ENCODE peak calls at places on chromosomes 5 and 9, in seven cellular contexts. U, A, L, R, E, X and K are unnamed samples.

GRCh38 chr5:59673438-59674058 is 220.0 kb downstream of the PDE4D start:
- DNase-seq in U (peak), A (peak), L (peak), R (peak), E (peak), X (peak), K (peak)

GRCh38 chr5:119333421-119333851 is 22.4 kb upstream of the TNFAIP8 start:
- DNase-seq in U (no peak), A (no peak), L (peak), R (no peak), E (no peak), X (no peak), K (no peak)

GRCh38 chr5:136066705-136067271 is 38.0 kb downstream of the TGFBI start:
- DNase-seq in U (peak), A (no peak), L (no peak), R (no peak), E (no peak), X (no peak), K (peak)

GRCh38 chr9:4425358-4426045 is 64.8 kb upstream of the SLC1A1 start:
- DNase-seq in U (no peak), A (no peak), L (no peak), R (no peak), E (peak), X (no peak), K (peak)

GRCh38 chr5:15266265-15266664 is 233.7 kb upstream of the FBXL7 start:
- DNase-seq in U (no peak), A (no peak), L (no peak), R (no peak), E (no peak), X (no peak), K (no peak)

GRCh38 chr5:102794047-102794446 is 38.9 kb downstream of the PAM start:
- DNase-seq in U (peak), A (no peak), L (no peak), R (no peak), E (no peak), X (no peak), K (no peak)

GRCh38 chr9:33159058-33159759 is 7.9 kb downstream of the B4GALT1 start:
- DNase-seq in U (no peak), A (no peak), L (peak), R (no peak), E (peak), X (peak), K (peak)

GRCh38 chr9:25678147-25678666 is at the start of gene TUSC1:
- DNase-seq in U (peak), A (no peak), L (peak), R (peak), E (peak), X (peak), K (peak)

GRCh38 chr9:70553718-70554673 is 139.5 kb upstream of the KLF9 start:
- DNase-seq in U (peak), A (no peak), L (no peak), R (peak), E (no peak), X (no peak), K (peak)

GRCh38 chr9:92650839-92651621 is 18.9 kb downstream of the IPPK start:
- DNase-seq in U (no peak), A (no peak), L (no peak), R (no peak), E (peak), X (no peak), K (peak)

GRCh38 chr5:132447196-132447595 is 43.4 kb downstream of the IRF1 start:
- DNase-seq in U (no peak), A (no peak), L (no peak), R (no peak), E (no peak), X (no peak), K (no peak)

GRCh38 chr5:81140942-81141341 is 92.2 kb upstream of the CKMT2 start:
- DNase-seq in U (no peak), A (no peak), L (no peak), R (no peak), E (peak), X (no peak), K (peak)

GRCh38 chr5:40606077-40606765 is 73.5 kb upstream of the PTGER4 start:
- DNase-seq in U (no peak), A (no peak), L (no peak), R (no peak), E (no peak), X (no peak), K (no peak)

GRCh38 chr5:33662721-33663435 is 222.1 kb downstream of the TARS1 start:
- DNase-seq in U (no peak), A (no peak), L (no peak), R (no peak), E (no peak), X (no peak), K (peak)

GRCh38 chr5:131814990-131815389 is 18.2 kb upstream of the FNIP1 start:
- DNase-seq in U (peak), A (peak), L (no peak), R (no peak), E (peak), X (peak), K (peak)

GRCh38 chr9:137630126-137630525 is 11.3 kb downstream of the EHMT1 start:
- DNase-seq in U (no peak), A (no peak), L (no peak), R (no peak), E (no peak), X (no peak), K (no peak)

GRCh38 chr5:72991394-72991793 is 35.6 kb downstream of the FCHO2 start:
- DNase-seq in U (no peak), A (no peak), L (peak), R (no peak), E (no peak), X (no peak), K (no peak)

GRCh38 chr5:126619781-126620180 is 19.0 kb downstream of the PHAX start:
- DNase-seq in U (no peak), A (no peak), L (no peak), R (no peak), E (no peak), X (no peak), K (no peak)

GRCh38 chr9:33143241-33143642 is 23.9 kb downstream of the B4GALT1 start:
- DNase-seq in U (no peak), A (no peak), L (no peak), R (no peak), E (peak), X (no peak), K (peak)

GRCh38 chr5:163624466-163624865 is 119.0 kb downstream of the MAT2B start:
- DNase-seq in U (no peak), A (no peak), L (no peak), R (no peak), E (no peak), X (no peak), K (no peak)

GRCh38 chr5:15012061-15012460 is 140.5 kb upstream of the ANKH start:
- DNase-seq in U (no peak), A (no peak), L (no peak), R (no peak), E (no peak), X (no peak), K (no peak)

GRCh38 chr5:8341416-8341815 is 472.5 kb downstream of the MTRR start:
- DNase-seq in U (no peak), A (no peak), L (no peak), R (no peak), E (no peak), X (no peak), K (peak)

GRCh38 chr5:16392718-16393117 is 72.9 kb downstream of the ZNF622 start:
- DNase-seq in U (peak), A (no peak), L (no peak), R (no peak), E (no peak), X (peak), K (peak)

GRCh38 chr5:159713773-159714172 is 202.5 kb upstream of the ADRA1B start:
- DNase-seq in U (no peak), A (no peak), L (no peak), R (no peak), E (no peak), X (no peak), K (no peak)

GRCh38 chr5:158770506-158770905 is 329.2 kb downstream of the EBF1 start:
- DNase-seq in U (peak), A (peak), L (no peak), R (peak), E (peak), X (peak), K (peak)

GRCh38 chr5:3780278-3780677 is 184.6 kb downstream of the IRX1 start:
- DNase-seq in U (no peak), A (no peak), L (no peak), R (no peak), E (no peak), X (no peak), K (no peak)

GRCh38 chr5:3778945-3779344 is 183.3 kb downstream of the IRX1 start:
- DNase-seq in U (no peak), A (no peak), L (no peak), R (no peak), E (no peak), X (no peak), K (no peak)

GRCh38 chr5:3780907-3781306 is 185.3 kb downstream of the IRX1 start:
- DNase-seq in U (no peak), A (no peak), L (no peak), R (no peak), E (no peak), X (no peak), K (no peak)

GRCh38 chr5:3778000-3778570 is 182.5 kb downstream of the IRX1 start:
- DNase-seq in U (no peak), A (no peak), L (no peak), R (no peak), E (no peak), X (no peak), K (no peak)
- TF ChIP-seq EZH2 in U (no peak), A (no peak), L (no peak), R (no peak), E (no peak), X (no peak), K (no peak)

DNA sequence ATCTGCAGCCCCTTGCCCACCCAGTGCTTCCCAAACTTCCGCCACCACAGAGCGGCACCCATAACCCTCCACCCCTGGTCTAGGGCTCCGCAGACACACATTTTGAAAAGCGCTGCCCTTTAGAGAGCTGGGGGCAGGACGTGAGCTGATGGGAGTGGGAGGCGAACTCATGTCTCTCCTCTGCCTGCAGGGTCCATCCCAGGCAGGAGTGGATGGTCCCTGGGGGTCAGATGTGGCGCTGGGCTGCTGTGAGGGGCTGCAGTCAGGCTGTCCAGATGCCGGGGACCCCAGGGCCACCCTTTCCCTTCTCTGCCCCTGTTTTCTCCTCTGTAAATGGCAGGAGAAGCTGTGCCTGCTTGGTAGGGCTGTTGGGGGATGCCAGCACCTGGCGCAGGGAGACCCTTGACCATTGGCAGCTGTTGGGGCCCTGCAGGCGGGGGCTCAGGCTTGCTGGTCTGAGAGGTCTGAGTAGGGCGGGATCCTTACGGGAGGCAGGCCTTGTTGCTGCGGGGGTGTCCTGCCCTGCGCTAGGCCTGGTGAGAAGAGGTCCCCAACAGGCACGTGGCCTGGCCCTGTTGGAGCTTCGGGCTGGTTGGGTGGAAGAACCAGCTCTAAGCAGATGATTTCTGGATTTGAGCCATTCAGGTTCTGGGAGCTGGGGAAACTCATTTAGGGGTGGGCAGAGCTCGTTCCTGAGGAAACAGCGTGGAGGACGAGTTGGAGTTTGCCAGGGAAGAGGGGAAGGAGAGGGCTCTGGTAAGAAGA is 10.3 kb upstream of the RNU6ATAC start:
- DNase-seq in U (no peak), A (no peak), L (no peak), R (no peak), E (no peak), X (no peak), K (no peak)
- TF ChIP-seq EZH2phosphoT487 in U (no peak), A (no peak), L (no peak), R (no peak), E (no peak), X (no peak), K (no peak)

GRCh38 chr9:78606011-78606410 is 309.1 kb downstream of the PSAT1 start:
- DNase-seq in U (no peak), A (no peak), L (no peak), R (no peak), E (no peak), X (no peak), K (no peak)

GRCh38 chr9:78599939-78600338 is 303.0 kb downstream of the PSAT1 start:
- DNase-seq in U (no peak), A (no peak), L (no peak), R (no peak), E (no peak), X (no peak), K (no peak)

GRCh38 chr9:78598120-78598519 is 301.2 kb downstream of the PSAT1 start:
- DNase-seq in U (no peak), A (no peak), L (no peak), R (no peak), E (no peak), X (no peak), K (no peak)

GRCh38 chr9:78605029-78605930 is 308.4 kb downstream of the PSAT1 start:
- DNase-seq in U (peak), A (no peak), L (no peak), R (peak), E (no peak), X (no peak), K (no peak)

GRCh38 chr9:78601957-78602565 is 305.1 kb downstream of the PSAT1 start:
- DNase-seq in U (peak), A (peak), L (peak), R (peak), E (peak), X (peak), K (peak)
- H3K4me2 ChIP-seq in U (no peak), A (peak), L (no peak), R (no peak), E (no peak), X (peak), K (no peak)

GRCh38 chr5:123099514-123100151 is 10.6 kb downstream of the PRDM6 start:
- DNase-seq in U (peak), A (peak), L (no peak), R (peak), E (peak), X (no peak), K (no peak)
- TF ChIP-seq EZH2 in U (peak), A (no peak), L (no peak), R (peak), E (peak), X (no peak), K (no peak)

GRCh38 chr9:15299374-15299939 is 7.6 kb downstream of the TTC39B start:
- DNase-seq in U (no peak), A (no peak), L (peak), R (no peak), E (no peak), X (no peak), K (no peak)
- TF ChIP-seq EZH2phosphoT487 in U (no peak), A (no peak), L (no peak), R (no peak), E (no peak), X (no peak), K (no peak)

DNA sequence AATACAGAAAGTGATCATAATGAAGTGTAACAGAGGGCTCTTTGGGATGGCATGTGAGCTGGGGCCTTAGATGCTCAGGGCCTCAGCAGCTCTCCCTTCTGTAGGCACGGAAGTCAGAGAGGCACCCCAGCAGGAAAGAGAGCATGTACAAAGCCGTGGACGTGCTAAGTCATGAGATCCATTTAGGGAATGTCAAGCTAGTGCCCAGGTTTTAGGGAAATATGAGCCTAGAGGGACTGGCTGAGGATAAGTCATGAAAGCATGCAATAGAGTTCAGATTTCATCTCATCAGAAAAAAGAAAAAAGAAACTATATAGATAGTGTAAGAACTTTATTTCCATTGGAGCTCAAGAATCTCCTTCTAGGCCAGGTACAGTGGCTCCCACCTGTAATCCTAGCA is 379.5 kb upstream of the KLF4 start:
- DNase-seq in U (no peak), A (no peak), L (no peak), R (no peak), E (no peak), X (no peak), K (no peak)
- H3K4me2 ChIP-seq in U (no peak), A (no peak), L (no peak), R (no peak), E (no peak), X (no peak), K (no peak)

DNA sequence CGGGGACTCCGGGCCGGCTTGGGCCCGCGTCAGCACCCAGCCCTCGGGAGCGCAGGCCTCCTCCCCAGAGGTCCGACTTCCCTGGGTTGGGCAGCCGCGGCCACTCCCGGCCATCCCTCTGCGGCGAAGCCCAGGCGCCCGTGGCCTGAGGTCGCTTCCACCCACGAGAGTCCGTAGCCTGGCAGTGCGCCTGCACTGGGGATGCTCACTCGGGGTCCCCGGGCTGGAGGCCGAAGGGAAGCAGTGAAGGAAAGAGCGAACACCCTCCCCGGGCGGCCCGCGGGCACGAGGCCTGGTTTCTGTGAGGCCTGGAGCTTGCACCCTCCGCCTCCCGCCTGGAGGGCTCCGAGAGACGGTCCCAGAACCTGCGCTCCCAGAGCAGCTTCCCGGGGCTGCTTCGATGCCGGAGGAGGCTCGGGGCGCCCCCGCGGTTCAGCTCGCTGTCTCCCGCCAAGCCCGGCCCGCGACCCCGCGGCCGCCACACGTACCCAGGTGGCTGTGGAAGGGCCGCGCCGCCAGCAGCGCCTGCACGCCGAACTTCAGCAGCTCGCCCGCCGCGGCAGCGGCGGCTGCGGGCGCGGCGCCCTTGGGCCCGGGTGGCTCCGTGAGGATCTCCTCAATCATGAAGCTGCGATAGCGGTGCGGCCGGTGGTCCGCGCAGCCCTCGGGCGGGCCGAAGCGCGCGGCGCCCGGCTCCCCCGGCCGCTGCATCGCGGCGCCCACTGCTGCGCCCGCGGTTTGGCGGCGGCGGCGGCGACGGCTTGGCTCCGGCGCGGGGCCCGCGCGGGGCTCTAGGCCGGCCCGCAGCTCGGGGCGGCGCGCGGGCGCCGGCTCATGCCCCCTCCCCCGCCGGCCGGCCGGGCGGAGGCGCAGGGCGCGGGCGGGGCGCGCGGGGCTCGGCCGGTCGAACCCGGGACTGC is at the start of gene BARX1:
- DNase-seq in U (peak), A (no peak), L (no peak), R (peak), E (no peak), X (no peak), K (no peak)
- TF ChIP-seq EZH2 in U (peak), A (no peak), L (no peak), R (no peak), E (peak), X (no peak), K (peak)

DNA sequence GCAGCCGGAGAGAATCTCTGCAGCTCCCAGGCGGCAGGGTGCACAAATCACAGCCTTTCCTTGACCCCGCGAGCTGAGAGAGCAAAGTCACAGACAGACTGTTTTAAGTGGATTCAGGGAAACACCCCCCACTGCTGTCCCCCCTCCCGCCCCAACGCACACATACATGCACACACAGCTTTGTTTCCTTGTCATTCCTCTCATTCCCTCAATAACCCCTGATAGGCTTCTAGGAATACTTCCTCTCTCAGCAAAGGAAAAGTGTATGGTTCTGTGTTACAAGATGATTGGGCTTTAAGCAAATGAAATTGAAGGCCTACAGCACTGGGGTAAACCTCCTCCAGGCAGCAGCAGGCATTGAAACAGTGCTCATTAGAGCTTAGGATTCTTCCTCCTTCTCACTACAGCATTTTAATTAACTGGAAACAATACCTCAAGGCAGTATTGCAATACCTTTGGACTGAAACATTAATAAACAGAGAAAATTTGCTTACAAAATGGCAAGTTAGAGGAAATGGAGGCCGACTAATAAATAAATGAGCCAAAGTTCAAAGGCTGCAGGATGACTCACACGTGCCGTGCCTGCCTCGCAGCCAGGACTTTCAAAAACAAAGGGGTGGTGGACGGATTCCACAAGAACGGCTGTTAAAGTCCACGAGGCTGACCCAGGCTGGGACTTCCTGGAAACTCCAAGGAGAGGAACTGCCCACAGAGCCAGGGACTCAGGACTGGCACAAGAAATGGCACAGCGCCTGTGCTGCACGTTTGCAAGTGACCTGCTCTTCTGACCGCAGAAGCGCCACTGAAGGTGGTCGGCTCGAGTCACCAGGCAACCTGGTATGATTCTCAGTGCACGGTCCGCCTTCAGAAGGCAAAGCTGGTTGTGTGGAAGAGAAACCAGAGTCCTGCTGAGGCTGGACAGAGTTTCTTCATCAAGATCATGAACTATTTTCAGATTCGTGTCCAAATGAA is 236.2 kb downstream of the SYK start:
- DNase-seq in U (no peak), A (peak), L (no peak), R (no peak), E (peak), X (peak), K (peak)
- TF ChIP-seq EZH2phosphoT487 in U (no peak), A (no peak), L (no peak), R (no peak), E (no peak), X (no peak), K (no peak)

GRCh38 chr5:36613241-36613640 is 6.8 kb downstream of the SLC1A3 start:
- DNase-seq in U (no peak), A (no peak), L (no peak), R (no peak), E (no peak), X (no peak), K (no peak)

GRCh38 chr5:36610629-36611028 is 4.2 kb downstream of the SLC1A3 start:
- DNase-seq in U (no peak), A (no peak), L (no peak), R (no peak), E (no peak), X (no peak), K (no peak)

GRCh38 chr5:36614657-36615308 is 8.4 kb downstream of the SLC1A3 start:
- DNase-seq in U (no peak), A (no peak), L (no peak), R (no peak), E (no peak), X (no peak), K (no peak)

GRCh38 chr5:36611520-36612274 is 5.3 kb downstream of the SLC1A3 start:
- DNase-seq in U (no peak), A (no peak), L (no peak), R (no peak), E (no peak), X (no peak), K (no peak)

GRCh38 chr5:36613771-36614656 is 7.6 kb downstream of the SLC1A3 start:
- DNase-seq in U (no peak), A (no peak), L (no peak), R (no peak), E (no peak), X (no peak), K (no peak)
- H3K4me2 ChIP-seq in U (no peak), A (no peak), L (no peak), R (no peak), E (peak), X (no peak), K (no peak)